ENCODE peak calls at places on chromosomes 6 and 20, in six cellular contexts. H is Ammon's horn; F is activated CD4-positive, alpha-beta T cell treated with anti-CD3 and anti-CD28 coated beads, Interleukin-2, amount 50 U/mL, for 1 hour; Y is NCI-H1436; S is B cell; T is GM18507. M is an unnamed sample.

GRCh38 chr6:73286752-73287151 is 23.8 kb upstream of the KHDC1 start:
- DNase-seq in H (no peak), F (no peak), Y (no peak), S (no peak), T (no peak), M (no peak)

GRCh38 chr6:3456794-3457709 is at the start of gene SLC22A23:
- DNase-seq in H (peak), F (peak), Y (peak), S (peak), T (peak), M (no peak)

GRCh38 chr6:90715093-90715655 is 128.3 kb upstream of the MAP3K7 start:
- DNase-seq in H (peak), F (no peak), Y (no peak), S (no peak), T (no peak), M (no peak)

GRCh38 chr6:39978240-39978639 is 44.0 kb upstream of the MOCS1 start:
- DNase-seq in H (no peak), F (no peak), Y (no peak), S (no peak), T (no peak), M (no peak)

GRCh38 chr20:47067776-47068175 is 173.1 kb downstream of the EYA2 start:
- DNase-seq in H (no peak), F (no peak), Y (no peak), S (no peak), T (no peak), M (no peak)

GRCh38 chr20:3045042-3045815 is 623 bp upstream of the MRPS26 start:
- DNase-seq in H (peak), F (peak), Y (no peak), S (peak), T (peak), M (no peak)

GRCh38 chr6:71533939-71534379 is 245.3 kb downstream of the OGFRL1 start:
- DNase-seq in H (peak), F (no peak), Y (no peak), S (no peak), T (no peak), M (no peak)

GRCh38 chr20:54350415-54350814 is 125.0 kb upstream of the DOK5 start:
- DNase-seq in H (no peak), F (no peak), Y (no peak), S (no peak), T (no peak), M (no peak)

GRCh38 chr6:90194371-90194841 is 102.2 kb downstream of the BACH2 start:
- DNase-seq in H (no peak), F (no peak), Y (no peak), S (no peak), T (no peak), M (no peak)

GRCh38 chr6:27863962-27864905 is 48.0 kb downstream of the OR2B2 start:
- DNase-seq in H (no peak), F (no peak), Y (no peak), S (no peak), T (no peak), M (no peak)

GRCh38 chr6:168838000-168838399 is 397.0 kb downstream of the SMOC2 start:
- DNase-seq in H (no peak), F (no peak), Y (no peak), S (no peak), T (no peak), M (no peak)

GRCh38 chr20:37897008-37897548 is 5.8 kb upstream of the VSTM2L start:
- DNase-seq in H (no peak), F (no peak), Y (no peak), S (no peak), T (no peak), M (no peak)

GRCh38 chr6:38396209-38396608 is 243.5 kb downstream of the BTBD9 start:
- DNase-seq in H (no peak), F (no peak), Y (no peak), S (no peak), T (no peak), M (no peak)

GRCh38 chr6:72966628-72967280 is 258.5 kb downstream of the KHDC1L start:
- DNase-seq in H (no peak), F (no peak), Y (no peak), S (no peak), T (no peak), M (no peak)

GRCh38 chr6:146090474-146090873 is 61.6 kb downstream of the GRM1 start:
- DNase-seq in H (no peak), F (no peak), Y (no peak), S (no peak), T (no peak), M (no peak)

GRCh38 chr6:110944681-110945151 is 13.8 kb upstream of the GTF3C6 start:
- DNase-seq in H (peak), F (no peak), Y (no peak), S (no peak), T (peak), M (peak)

GRCh38 chr6:84422380-84422968 is 195.0 kb upstream of the CEP162 start:
- DNase-seq in H (peak), F (no peak), Y (no peak), S (no peak), T (no peak), M (no peak)

GRCh38 chr20:1897965-1898464 is 2.8 kb downstream of the SIRPA start:
- DNase-seq in H (no peak), F (no peak), Y (no peak), S (peak), T (no peak), M (peak)

GRCh38 chr6:79330723-79331122 is 96.2 kb upstream of the HMGN3 start:
- DNase-seq in H (no peak), F (no peak), Y (no peak), S (no peak), T (no peak), M (no peak)

GRCh38 chr20:51666126-51666525 is 102.1 kb downstream of the ATP9A start:
- DNase-seq in H (no peak), F (no peak), Y (no peak), S (no peak), T (no peak), M (no peak)

GRCh38 chr6:166540631-166541331 is 45.7 kb downstream of the RAMACL start:
- DNase-seq in H (peak), F (peak), Y (no peak), S (peak), T (peak), M (peak)

GRCh38 chr6:112330071-112330876 is 16.9 kb upstream of the RFPL4B start:
- DNase-seq in H (no peak), F (no peak), Y (peak), S (no peak), T (no peak), M (no peak)